ENCODE peak calls at places on chromosomes 16 and 17, in four cellular contexts. X, B, K and U are unnamed samples.

GRCh38 chr16:85303354-85303883 is 191.1 kb upstream of the CIBAR2 start:
- DNase-seq in B (peak), K (peak), X (no peak), U (peak)

GRCh38 chr17:63881935-63882601 is at the start of gene GH2:
- DNase-seq in X (peak), K (peak), B (peak), U (no peak)

GRCh38 chr16:12661656-12662172 is 142.0 kb downstream of the CPPED1 start:
- DNase-seq in B (peak), K (no peak), X (no peak), U (no peak)

GRCh38 chr16:3017806-3018506 is at the start of gene CLDN6:
- DNase-seq in X (no peak), K (peak), B (peak), U (no peak)

GRCh38 chr16:81522141-81522701 is 77.6 kb downstream of the CMIP start:
- DNase-seq in X (no peak), K (no peak), B (peak), U (peak)

GRCh38 chr17:574061-574460 is 140.6 kb downstream of the VPS53 start:
- DNase-seq in B (no peak), X (no peak), K (no peak), U (no peak)

GRCh38 chr16:27332105-27332504 is 18.3 kb downstream of the IL4R start:
- DNase-seq in K (no peak), X (peak), B (peak), U (no peak)

GRCh38 chr17:27290916-27291598 is 2.9 kb upstream of the WSB1 start:
- DNase-seq in K (no peak), B (no peak), X (no peak), U (no peak)

GRCh38 chr16:28267356-28267755 is 25.0 kb upstream of the SBK1 start:
- DNase-seq in K (no peak), B (peak), X (no peak), U (no peak)

GRCh38 chr17:1783834-1784611 is 22.2 kb downstream of the SERPINF1 start:
- DNase-seq in X (peak), B (peak), K (peak), U (peak)

GRCh38 chr17:64635647-64636305 is 26.3 kb downstream of the SMURF2 start:
- DNase-seq in K (no peak), B (no peak), X (no peak), U (no peak)

GRCh38 chr16:10165643-10166042 is 16.6 kb downstream of the GRIN2A start:
- DNase-seq in X (no peak), B (no peak), K (no peak), U (no peak)

GRCh38 chr17:82367724-82368524 is 3.6 kb upstream of the UTS2R start:
- DNase-seq in X (no peak), B (peak), K (no peak), U (no peak)

GRCh38 chr16:75114179-75114945 is 2.2 kb downstream of the LDHD start:
- DNase-seq in X (no peak), B (peak), K (no peak), U (no peak)

GRCh38 chr17:77842148-77842905 is 116.2 kb upstream of the TNRC6C start:
- DNase-seq in K (peak), B (no peak), X (peak), U (peak)

GRCh38 chr17:62800580-62800979 is 7.5 kb downstream of the MARCHF10 start:
- DNase-seq in X (no peak), B (peak), K (no peak), U (no peak)

GRCh38 chr17:57488856-57489255 is 232.5 kb downstream of the MSI2 start:
- DNase-seq in B (no peak), X (no peak), K (no peak), U (no peak)

GRCh38 chr16:85423631-85424030 is 189.5 kb upstream of the GSE1 start:
- DNase-seq in X (no peak), K (no peak), B (no peak), U (peak)

GRCh38 chr17:28643979-28644781 is 778 bp downstream of the BLTP2 start:
- DNase-seq in K (peak), B (peak), X (peak), U (peak)
- H3K27ac ChIP-seq in K (peak), B (peak), X (no peak), U (peak)

GRCh38 chr16:648786-649589 is at the start of gene WDR90:
- DNase-seq in B (peak), X (peak), K (peak), U (peak)

GRCh38 chr16:651844-652243 is 2.7 kb downstream of the WDR90 start:
- DNase-seq in B (no peak), K (no peak), X (no peak), U (no peak)

GRCh38 chr16:647173-647902 is 1.8 kb upstream of the WDR90 start:
- DNase-seq in B (no peak), K (peak), X (no peak), U (no peak)

GRCh38 chr16:648071-648785 is 937 bp upstream of the WDR90 start:
- DNase-seq in X (no peak), B (peak), K (peak), U (peak)

DNA sequence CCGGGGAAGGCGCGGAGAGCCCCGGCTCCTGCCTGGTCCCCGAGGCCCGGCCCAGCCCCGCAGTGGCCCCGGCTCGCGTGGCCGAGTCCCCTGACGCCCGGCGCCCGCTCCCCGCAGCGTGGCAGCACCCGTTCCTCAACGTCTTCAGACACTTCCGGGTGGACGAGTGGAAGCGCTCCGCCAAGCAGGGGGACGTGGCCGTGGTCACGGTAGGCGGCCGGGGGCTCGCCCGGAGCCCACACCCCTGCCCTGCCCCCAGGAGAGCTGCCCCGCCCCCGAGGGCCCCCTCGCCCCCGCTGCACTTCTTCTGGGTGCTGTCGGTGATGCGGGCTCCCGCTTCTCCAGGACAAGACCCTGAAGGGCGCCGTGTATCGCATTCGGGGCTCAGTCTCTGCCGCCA is 481 bp downstream of the WDR90 start:
- DNase-seq in X (no peak), K (no peak), B (no peak), U (no peak)
- H3K27ac ChIP-seq in X (peak), K (peak), B (no peak), U (peak)

DNA sequence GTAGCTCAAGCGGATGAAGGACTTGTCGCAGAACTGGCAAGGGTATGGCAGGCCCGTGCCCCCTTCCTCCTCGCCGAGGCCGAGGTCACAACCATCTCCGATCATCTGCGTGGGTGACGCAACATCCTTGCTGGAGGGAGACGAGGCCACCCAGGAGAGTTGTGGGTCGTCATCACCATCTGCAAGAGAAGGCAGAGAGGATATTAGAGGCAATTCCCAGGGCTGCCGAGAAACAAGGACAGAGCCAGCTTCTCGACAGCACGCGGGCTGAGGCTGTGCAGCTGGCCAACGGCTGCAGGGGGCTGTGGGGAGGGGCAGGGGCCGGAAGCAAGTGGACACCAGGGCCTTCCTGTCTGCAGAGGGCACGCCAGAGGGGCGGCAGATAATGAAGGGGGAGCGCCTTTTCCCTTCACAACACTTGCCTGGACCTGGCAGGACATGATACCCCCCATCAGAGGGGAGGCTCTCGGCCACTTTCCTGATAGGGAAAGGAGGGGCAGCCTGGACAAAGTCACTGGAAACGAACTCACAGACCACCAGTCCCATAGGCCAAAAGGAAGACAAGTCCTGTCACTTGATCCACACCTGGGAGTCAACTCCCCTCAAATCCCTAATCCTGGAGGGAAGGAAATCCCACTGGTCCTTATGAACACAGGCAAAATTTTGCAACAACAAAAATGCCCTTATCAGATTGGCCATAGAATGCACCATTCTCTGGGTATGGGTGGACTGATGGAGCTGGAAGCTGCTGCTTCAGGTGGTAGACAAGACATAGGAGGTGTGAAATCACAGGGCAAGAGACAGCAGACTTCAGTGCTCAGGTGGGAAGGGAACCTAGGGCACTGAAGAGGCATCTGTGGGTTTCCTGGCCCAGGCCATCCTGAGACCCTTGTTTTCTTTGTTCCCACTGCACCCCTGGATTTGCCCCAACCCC is 216.9 kb downstream of the ZNF423 start:
- DNase-seq in K (no peak), X (no peak), B (peak), U (no peak)
- H3K27ac ChIP-seq in K (peak), X (peak), B (peak), U (peak)

GRCh38 chr17:19911033-19911432 is 43.3 kb upstream of the ULK2 start:
- DNase-seq in X (no peak), K (no peak), B (peak), U (no peak)

GRCh38 chr17:19904412-19904811 is 36.7 kb upstream of the ULK2 start:
- DNase-seq in K (no peak), X (no peak), B (no peak), U (no peak)

GRCh38 chr17:19904924-19905323 is 37.2 kb upstream of the ULK2 start:
- DNase-seq in K (peak), B (no peak), X (no peak), U (peak)

GRCh38 chr17:19900809-19901208 is 33.1 kb upstream of the ULK2 start:
- DNase-seq in K (no peak), B (no peak), X (no peak), U (no peak)

DNA sequence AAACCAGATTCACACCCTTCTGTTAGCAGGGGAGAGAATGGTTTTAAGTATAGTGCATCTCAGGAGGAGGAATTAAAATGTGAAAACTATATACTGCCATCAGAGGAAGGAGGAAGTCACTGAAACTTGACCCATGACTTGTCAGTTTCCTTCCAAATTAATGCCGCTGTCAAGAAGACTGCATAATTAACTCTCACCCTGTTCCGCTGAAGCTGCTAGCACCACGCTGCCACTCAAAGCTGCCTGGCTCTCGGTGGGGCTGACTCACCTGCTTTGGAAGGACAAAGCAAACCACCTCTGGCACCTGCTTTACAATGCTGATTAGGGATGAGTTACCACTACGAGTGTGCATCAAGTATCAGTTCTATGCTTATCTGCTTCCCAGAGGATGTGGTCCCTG is 37.8 kb upstream of the ULK2 start:
- DNase-seq in X (no peak), K (no peak), B (no peak), U (no peak)
- H3K27ac ChIP-seq in X (no peak), K (no peak), B (no peak), U (no peak)

GRCh38 chr16:70526403-70526802 is 2.8 kb downstream of the SF3B3 start:
- DNase-seq in K (no peak), X (no peak), B (no peak), U (no peak)

GRCh38 chr16:70523621-70524405 is at the start of gene SF3B3:
- DNase-seq in X (peak), K (peak), B (peak), U (peak)

GRCh38 chr16:70523013-70523620 is at the start of gene COG4:
- DNase-seq in K (peak), X (peak), B (peak), U (peak)

GRCh38 chr16:70520612-70521297 is 2.6 kb downstream of the COG4 start:
- DNase-seq in X (peak), B (no peak), K (no peak), U (no peak)

GRCh38 chr16:70522216-70523000 is 946 bp downstream of the COG4 start:
- DNase-seq in B (no peak), X (no peak), K (no peak), U (no peak)
- H3K27ac ChIP-seq in B (no peak), X (peak), K (peak), U (peak)

DNA sequence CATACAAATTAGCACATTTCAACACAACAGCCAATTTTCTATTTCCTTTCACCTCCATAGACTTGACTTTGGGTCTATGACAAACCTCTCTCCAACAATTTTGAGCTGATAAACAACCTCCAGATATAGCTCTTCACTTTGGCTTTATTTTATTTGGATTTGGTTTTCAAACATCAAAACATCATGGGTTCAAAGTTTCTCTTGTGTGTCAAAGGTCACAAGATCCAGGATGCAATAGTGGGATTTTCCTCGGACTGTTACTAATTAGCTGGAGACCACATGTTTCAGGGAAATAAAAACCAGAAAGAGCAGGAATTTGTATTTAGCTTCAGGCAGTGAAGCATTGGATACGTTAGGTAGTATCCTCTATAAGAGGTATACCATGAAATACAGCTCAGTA is 351.0 kb upstream of the SOX9 start:
- DNase-seq in B (no peak), K (no peak), X (no peak), U (no peak)
- H3K27ac ChIP-seq in B (no peak), K (no peak), X (no peak), U (no peak)